ENCODE peak calls at places on chromosomes 16 and 17, in ten cellular contexts. W, N, T, I, B, Y, K, Z, L and V are unnamed samples.

GRCh38 chr16:49121636-49122035 is 160.0 kb downstream of the CBLN1 start:
- DNase-seq in L (no peak), W (peak), N (no peak), Z (no peak), T (no peak), Y (no peak), I (no peak), K (no peak), B (no peak), V (no peak)

GRCh38 chr17:33968350-33969044 is 286.6 kb upstream of the CCL2 start:
- DNase-seq in K (no peak), W (no peak), Y (no peak), B (no peak), L (no peak), T (no peak), N (no peak), I (peak), Z (no peak), V (peak)

GRCh38 chr16:77589071-77589755 is 133.1 kb upstream of the NUDT7 start:
- DNase-seq in B (no peak), Z (no peak), L (no peak), W (no peak), I (peak), K (peak), N (no peak), Y (no peak), T (no peak), V (no peak)

GRCh38 chr16:56777533-56777932 is 47.6 kb downstream of the NUP93 start:
- DNase-seq in N (no peak), L (no peak), T (no peak), B (no peak), W (no peak), I (peak), Z (no peak), K (no peak), Y (no peak), V (no peak)

GRCh38 chr16:11570796-11571195 is 15.9 kb downstream of the LITAF start:
- DNase-seq in W (no peak), I (no peak), B (no peak), Y (no peak), T (no peak), Z (no peak), K (no peak), N (no peak), L (no peak), V (no peak)

GRCh38 chr17:18119938-18120337 is 11.4 kb downstream of the MYO15A start:
- DNase-seq in Z (no peak), N (no peak), I (no peak), Y (no peak), L (no peak), T (no peak), B (no peak), K (no peak), W (no peak), V (no peak)

GRCh38 chr17:28338056-28338768 is 2.7 kb downstream of the TNFAIP1 start:
- DNase-seq in W (no peak), I (peak), L (no peak), Y (peak), Z (no peak), N (no peak), B (peak), T (no peak), K (peak), V (no peak)

GRCh38 chr17:10349403-10349802 is 23.4 kb downstream of the MYH13 start:
- DNase-seq in N (no peak), Z (no peak), L (no peak), I (no peak), Y (peak), T (no peak), K (no peak), B (no peak), W (no peak), V (no peak)

GRCh38 chr17:57477483-57478357 is 221.4 kb downstream of the MSI2 start:
- DNase-seq in I (no peak), L (no peak), N (no peak), Z (no peak), W (no peak), K (no peak), Y (no peak), B (no peak), T (no peak), V (no peak)

GRCh38 chr17:7183433-7184090 is 4.4 kb upstream of the ASGR1 start:
- DNase-seq in B (no peak), K (no peak), I (no peak), Z (no peak), T (no peak), N (no peak), L (no peak), Y (no peak), W (no peak), V (no peak)

GRCh38 chr17:50947844-50948514 is 81.8 kb upstream of the TOB1 start:
- DNase-seq in K (no peak), Z (peak), N (peak), W (no peak), Y (no peak), I (no peak), B (peak), L (no peak), T (no peak), V (peak)

GRCh38 chr16:6643083-6643686 is 689.5 kb upstream of the RBFOX1 start:
- DNase-seq in Z (peak), N (no peak), L (no peak), K (peak), T (peak), W (peak), Y (peak), B (no peak), I (peak), V (peak)

DNA sequence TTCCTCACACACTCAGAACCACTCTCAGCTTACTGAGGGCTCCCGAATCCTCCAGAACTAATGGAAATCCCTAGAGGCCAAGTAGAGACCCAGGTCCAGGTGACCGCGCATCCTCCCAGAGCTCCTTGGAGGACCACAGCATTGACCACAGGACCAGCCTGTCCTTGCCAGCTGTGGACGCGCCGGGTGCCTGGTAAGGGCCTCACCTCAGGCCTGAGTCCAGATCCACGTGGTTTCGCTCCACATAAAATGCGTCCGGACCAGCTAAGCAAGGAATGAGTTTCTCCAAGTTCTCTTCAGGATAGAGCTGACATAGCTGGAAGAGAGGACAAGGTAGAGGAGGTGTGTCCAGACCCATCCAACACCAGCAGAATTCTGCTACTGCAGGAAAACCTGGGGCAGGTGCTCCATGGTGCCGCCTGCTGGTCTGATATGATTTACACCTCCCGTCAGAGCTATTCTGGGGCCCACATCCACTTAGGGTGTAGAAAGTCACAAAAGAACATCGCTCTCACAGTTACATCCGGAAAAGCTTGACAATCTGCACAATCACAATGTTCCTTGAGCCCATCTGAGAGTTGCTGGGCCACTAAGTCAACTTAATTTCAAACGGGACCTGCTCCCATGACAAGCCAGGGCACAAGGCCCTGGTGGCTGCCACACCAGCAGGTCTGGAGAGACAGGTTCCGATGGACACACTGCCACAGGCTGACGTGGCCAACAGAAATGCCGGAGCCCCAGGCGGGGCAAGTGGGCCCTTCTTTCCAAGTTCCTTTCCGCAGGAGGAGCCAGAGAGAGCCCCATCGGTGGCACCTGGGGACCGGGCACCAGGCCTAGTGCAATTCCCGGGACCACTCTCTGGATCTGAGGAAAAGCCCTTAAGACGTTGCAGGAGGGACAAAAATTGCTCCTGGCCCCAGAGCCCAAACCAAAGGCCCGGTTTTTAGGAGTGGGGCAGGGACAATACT is 28.5 kb downstream of the MAP1LC3B start:
- DNase-seq in T (no peak), Y (no peak), W (no peak), Z (no peak), K (no peak), L (no peak), N (no peak), I (no peak), B (no peak), V (no peak)
- TF ChIP-seq CTCF in T (no peak), Y (peak), W (no peak), Z (no peak), K (no peak), L (peak), N (no peak), I (no peak), B (no peak), V (no peak)

DNA sequence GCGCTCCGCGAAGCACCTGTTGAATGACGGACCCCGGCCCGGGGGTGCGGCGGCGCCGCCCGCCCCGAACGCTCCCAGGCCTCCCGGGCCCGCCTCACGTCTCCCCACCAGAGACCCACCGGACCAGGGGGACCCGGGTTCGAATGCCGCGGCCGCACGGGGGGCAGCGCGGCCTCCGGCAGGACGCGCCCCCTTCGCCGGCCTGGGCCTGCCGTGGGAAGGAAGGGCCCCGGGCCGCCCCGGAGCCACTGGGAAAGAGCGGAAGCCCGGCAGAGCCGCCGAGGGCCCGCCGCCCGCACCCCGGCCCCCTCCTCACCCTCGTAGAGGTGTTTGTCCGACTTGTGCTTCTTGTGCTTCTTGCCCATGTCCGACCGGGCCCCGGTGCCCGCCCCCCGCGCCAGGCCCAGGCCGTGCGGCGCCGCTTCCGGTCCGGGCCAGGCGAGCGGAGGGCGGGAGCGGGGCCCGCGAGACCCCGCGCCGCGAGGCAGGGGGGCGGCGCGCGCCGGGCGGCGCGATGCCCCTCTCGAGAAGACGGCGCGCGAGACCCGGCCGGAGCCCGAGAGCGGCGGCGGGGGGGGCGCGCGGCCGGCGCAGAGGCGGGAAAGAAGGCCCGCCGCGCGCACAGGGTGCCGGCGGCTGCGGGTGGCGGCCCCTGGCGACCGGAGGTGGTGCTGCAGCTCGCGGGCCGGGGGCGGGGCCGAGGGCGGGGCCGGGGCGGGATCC is at the start of gene BRD7:
- DNase-seq in B (peak), T (peak), N (no peak), Z (peak), L (no peak), K (no peak), W (peak), Y (peak), I (peak), V (peak)
- TF ChIP-seq CTCF in B (peak), T (peak), N (peak), Z (no peak), L (peak), K (peak), W (peak), Y (no peak), I (peak), V (no peak)

GRCh38 chr17:83201206-83202001 is 122.0 kb downstream of the METRNL start:
- DNase-seq in Y (no peak), N (no peak), Z (no peak), B (no peak), K (no peak), T (no peak), L (no peak), I (no peak), W (no peak), V (peak)

GRCh38 chr17:83204230-83204725 is 124.9 kb downstream of the METRNL start:
- DNase-seq in T (no peak), B (no peak), Z (no peak), K (no peak), L (no peak), I (no peak), N (no peak), Y (no peak), W (no peak), V (no peak)

GRCh38 chr17:83203073-83203471 is 123.7 kb downstream of the METRNL start:
- DNase-seq in N (peak), Z (no peak), Y (peak), B (peak), T (no peak), W (no peak), K (peak), L (no peak), I (peak), V (no peak)

GRCh38 chr17:83202002-83203000 is 122.9 kb downstream of the METRNL start:
- DNase-seq in T (no peak), W (no peak), Z (no peak), Y (no peak), I (no peak), L (no peak), N (no peak), B (no peak), K (no peak), V (peak)

DNA sequence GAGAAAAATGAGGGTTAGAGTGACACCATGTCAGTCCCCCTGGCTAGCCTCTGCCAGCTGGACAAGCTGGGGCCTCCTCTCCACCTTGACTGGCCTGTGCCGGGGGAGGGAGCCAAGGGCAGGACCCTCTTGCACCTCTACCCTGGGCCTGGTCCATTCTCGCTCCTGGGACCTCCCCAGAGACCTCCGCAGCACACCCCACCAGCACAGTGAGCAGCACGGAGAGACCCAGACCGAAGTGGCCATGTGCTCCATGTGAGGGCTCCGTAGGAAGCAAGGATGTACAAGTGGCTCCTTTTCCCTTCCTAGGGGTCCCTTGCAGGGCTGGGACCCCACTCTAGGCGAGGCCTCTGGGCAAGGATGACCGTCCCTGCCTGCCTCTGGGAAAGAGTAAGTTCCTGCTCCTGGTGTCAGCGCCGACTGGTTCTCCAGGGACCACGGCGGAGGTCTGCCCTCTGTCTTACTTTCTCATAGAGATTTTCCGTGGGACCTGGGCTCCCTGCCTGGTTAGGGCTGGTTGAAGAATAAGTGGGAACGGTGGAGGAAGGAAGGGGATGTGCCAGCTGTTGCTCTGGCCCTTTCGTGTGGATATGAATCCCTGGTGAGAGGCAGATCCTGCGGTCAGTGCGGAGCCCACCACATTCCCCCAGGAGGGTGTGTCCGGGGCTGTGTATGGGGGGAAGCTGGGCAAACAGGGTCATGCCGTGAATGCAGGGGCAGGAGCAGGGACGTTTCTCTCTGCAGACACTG is 124.2 kb downstream of the METRNL start:
- DNase-seq in W (no peak), N (no peak), K (no peak), Y (no peak), L (no peak), Z (no peak), B (peak), I (no peak), T (no peak), V (no peak)
- TF ChIP-seq CTCF in W (no peak), N (no peak), K (no peak), Y (no peak), L (no peak), Z (no peak), B (no peak), I (no peak), T (no peak), V (no peak)

DNA sequence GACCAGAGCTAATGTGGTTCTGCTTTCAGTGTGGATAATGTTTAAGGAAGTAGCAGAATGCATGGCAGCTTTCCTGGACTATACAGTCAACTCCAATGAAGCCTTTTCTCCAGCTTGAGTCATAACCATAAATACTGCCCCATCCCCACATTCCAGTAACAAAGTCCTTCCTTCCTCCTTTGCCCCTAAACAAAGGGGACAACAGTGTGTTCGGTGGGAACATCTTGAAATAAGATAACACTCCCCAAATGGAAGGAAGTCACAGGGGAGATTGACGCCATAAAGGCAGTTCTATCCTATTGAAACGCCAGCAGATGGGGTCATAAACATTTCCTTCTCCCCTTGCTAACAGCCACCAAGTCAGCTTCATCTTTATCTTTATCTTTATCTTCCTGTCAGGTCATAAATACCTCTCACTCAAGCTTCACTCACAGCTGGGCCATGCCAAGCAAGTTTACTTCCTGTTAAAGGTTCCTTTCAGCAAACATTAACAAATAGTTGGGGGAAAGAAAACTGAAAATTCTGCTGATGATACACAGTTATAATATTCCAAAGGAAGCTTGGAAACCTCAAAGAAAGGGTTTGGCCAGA is 136.7 kb downstream of the SNX11 start:
- DNase-seq in T (no peak), K (no peak), N (no peak), L (no peak), B (no peak), W (no peak), Y (peak), I (peak), Z (no peak), V (no peak)
- TF ChIP-seq CTCF in T (no peak), K (no peak), N (no peak), L (no peak), B (no peak), W (no peak), Y (no peak), I (no peak), Z (no peak), V (no peak)

GRCh38 chr17:46026045-46026814 is 27.2 kb downstream of the STH start:
- DNase-seq in B (no peak), Y (no peak), W (no peak), T (no peak), N (no peak), Z (no peak), L (no peak), K (no peak), I (no peak), V (no peak)
- TF ChIP-seq CTCF in B (no peak), Y (no peak), W (no peak), T (no peak), N (no peak), Z (no peak), L (no peak), K (no peak), I (no peak), V (no peak)

GRCh38 chr17:40561294-40561870 is 3.9 kb downstream of the CCR7 start:
- DNase-seq in W (no peak), T (no peak), K (no peak), Y (no peak), N (no peak), Z (no peak), B (no peak), I (no peak), L (no peak), V (no peak)

GRCh38 chr17:40563371-40564052 is 1.8 kb downstream of the CCR7 start:
- DNase-seq in K (no peak), I (no peak), L (no peak), W (no peak), Y (no peak), B (no peak), N (no peak), T (no peak), Z (no peak), V (peak)

GRCh38 chr17:40562841-40563370 is 2.4 kb downstream of the CCR7 start:
- DNase-seq in Z (no peak), Y (no peak), K (no peak), W (no peak), I (no peak), B (no peak), N (no peak), T (no peak), L (no peak), V (peak)

GRCh38 chr17:40560592-40561293 is 4.5 kb downstream of the CCR7 start:
- DNase-seq in B (no peak), Z (no peak), K (no peak), N (no peak), W (no peak), Y (peak), T (peak), I (peak), L (no peak), V (peak)

DNA sequence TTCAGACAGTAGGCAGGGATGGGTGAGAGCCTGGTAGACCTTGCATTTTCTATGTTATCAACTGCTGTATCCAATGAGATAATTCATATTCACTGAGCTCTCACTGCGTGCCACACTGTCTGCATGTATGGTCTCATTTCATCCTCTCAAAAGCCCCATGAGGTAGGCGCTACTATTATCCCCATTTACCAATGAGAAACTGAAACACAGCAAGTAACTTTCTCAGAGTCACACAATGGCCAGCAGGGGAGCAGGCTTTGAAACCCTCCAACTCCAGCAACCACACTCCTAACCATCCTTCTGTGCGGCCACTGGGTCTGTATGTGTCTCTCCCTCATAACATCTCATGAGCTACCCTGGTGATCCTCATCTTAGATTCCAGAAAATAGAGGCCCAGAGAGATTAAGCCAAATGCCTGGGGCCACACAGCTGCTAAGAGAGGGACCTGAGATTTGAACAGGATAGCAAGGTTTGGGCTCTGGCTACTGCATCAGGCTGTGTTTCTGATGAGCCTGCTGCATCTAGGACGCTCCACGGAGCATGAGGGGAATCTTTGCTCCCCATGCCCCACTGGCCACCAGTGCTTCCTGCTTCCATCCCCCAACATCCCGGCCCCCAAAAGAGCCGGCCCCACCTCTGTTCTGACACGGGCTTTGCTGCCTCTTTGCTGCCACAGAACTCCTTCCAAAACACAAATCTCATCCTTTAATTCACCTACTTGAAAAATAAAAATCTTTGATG is 3.2 kb downstream of the CCR7 start:
- DNase-seq in L (no peak), N (no peak), W (no peak), T (no peak), Z (no peak), K (no peak), B (no peak), Y (no peak), I (no peak), V (peak)
- TF ChIP-seq CTCF in L (peak), N (no peak), W (no peak), T (no peak), Z (no peak), K (no peak), B (peak), Y (peak), I (peak), V (peak)